ENCODE peak calls at places on chromosomes 7 and 10, in five cellular contexts. S is heart left ventricle, V is colonic mucosa, L is psoas muscle, H is OCI-LY7. Y is an unnamed sample.

GRCh38 chr7:105589221-105590077 is 8.2 kb upstream of the EFCAB10 start:
- DNase-seq in H (peak; percentile 78), S (peak; percentile 32), L (no peak), V (peak; percentile 45), Y (peak; percentile 28)

GRCh38 chr10:45420453-45421192 is 46.6 kb downstream of the ALOX5 start:
- DNase-seq in V (peak; percentile 80), S (peak; percentile 89), L (peak; percentile 83), H (peak; percentile 72), Y (peak; percentile 93)

GRCh38 chr7:158371856-158372255 is 215.8 kb downstream of the PTPRN2 start:
- DNase-seq in V (no peak), H (no peak), L (no peak), S (no peak), Y (peak; percentile 55)

GRCh38 chr7:119197872-119198527 is 973.5 kb downstream of the ANKRD7 start:
- DNase-seq in S (no peak), L (no peak), V (peak; percentile 29), H (peak; percentile 59), Y (no peak)

GRCh38 chr7:139620676-139621344 is 97.3 kb downstream of the CLEC2L start:
- DNase-seq in V (peak; percentile 68), S (no peak), L (peak; percentile 34), H (peak; percentile 41), Y (peak; percentile 70)

GRCh38 chr7:129831424-129832058 is 121.2 kb downstream of the UBE2H start:
- DNase-seq in L (no peak), H (no peak), V (no peak), S (peak; percentile 34), Y (no peak)

GRCh38 chr7:391411-391951 is 101.5 kb downstream of the FOXL3 start:
- DNase-seq in L (no peak), H (no peak), V (peak; percentile 13), S (peak; percentile 17), Y (peak; percentile 52)

GRCh38 chr7:30252885-30253795 is 31.3 kb upstream of the ZNRF2 start:
- DNase-seq in V (peak; percentile 71), L (peak; percentile 48), S (peak; percentile 82), H (no peak), Y (peak; percentile 62)

GRCh38 chr7:134302120-134302519 is 14.6 kb downstream of the SLC35B4 start:
- DNase-seq in V (no peak), H (no peak), L (no peak), S (no peak), Y (no peak)

GRCh38 chr7:33876600-33877274 is 28.6 kb upstream of the BMPER start:
- DNase-seq in S (no peak), L (no peak), H (no peak), V (no peak), Y (no peak)

GRCh38 chr10:16748749-16749148 is 68.5 kb downstream of the RSU1 start:
- DNase-seq in L (no peak), S (no peak), V (no peak), H (no peak), Y (no peak)

GRCh38 chr10:43969506-43969905 is 320.8 kb upstream of the ZNF32 start:
- DNase-seq in S (no peak), H (no peak), V (no peak), L (no peak), Y (no peak)

GRCh38 chr10:5089869-5090268 is 4.3 kb upstream of the AKR1C3 start:
- DNase-seq in V (no peak), L (no peak), H (peak; percentile 11), S (no peak), Y (no peak)

GRCh38 chr7:132424277-132424676 is 152.0 kb downstream of the PLXNA4 start:
- DNase-seq in L (no peak), H (no peak), V (no peak), S (no peak), Y (no peak)

GRCh38 chr10:62130948-62131347 is 137.7 kb downstream of the RTKN2 start:
- DNase-seq in L (no peak), V (no peak), H (no peak), S (peak; percentile 33), Y (no peak)

GRCh38 chr7:74033372-74034311 is 5.7 kb downstream of the ELN start:
- DNase-seq in V (no peak), L (peak; percentile 78), H (no peak), S (peak; percentile 88), Y (peak; percentile 88)

GRCh38 chr7:92874567-92874966 is 38.2 kb upstream of the CDK6 start:
- DNase-seq in L (no peak), V (no peak), S (no peak), H (no peak), Y (no peak)

GRCh38 chr7:85890244-85890811 is 703.5 kb upstream of the SEMA3D start:
- DNase-seq in L (no peak), H (peak; percentile 66), S (no peak), V (no peak), Y (no peak)

GRCh38 chr7:79735012-79735411 is 281.5 kb upstream of the MAGI2 start:
- DNase-seq in V (no peak), H (no peak), L (no peak), S (no peak), Y (no peak)

GRCh38 chr7:82275342-82275741 is 168.2 kb downstream of the CACNA2D1 start:
- DNase-seq in L (no peak), S (no peak), V (no peak), H (no peak), Y (no peak)

GRCh38 chr7:70717553-70718248 is 414.2 kb upstream of the GALNT17 start:
- DNase-seq in L (no peak), V (no peak), S (no peak), H (peak; percentile 29), Y (no peak)

GRCh38 chr7:16357921-16358320 is 63.4 kb downstream of the CRPPA start:
- DNase-seq in L (no peak), S (no peak), V (peak; percentile 29), H (no peak), Y (peak; percentile 12)

GRCh38 chr7:38428040-38428439 is 154.6 kb upstream of the TARP start:
- DNase-seq in S (no peak), L (no peak), H (no peak), V (no peak), Y (no peak)

GRCh38 chr7:77837275-77837674 is 38.7 kb downstream of the PHTF2 start:
- DNase-seq in L (no peak), S (no peak), V (no peak), H (no peak), Y (no peak)

GRCh38 chr7:143243011-143243410 is 20.2 kb upstream of the GSTK1 start:
- DNase-seq in H (no peak), L (no peak), S (no peak), V (no peak), Y (no peak)
- H3K4me1 ChIP-seq in H (no peaks in the 10 kb centered on the region), L (no peaks in the 10 kb centered on the region), S (peaks cover 4% of the 10 kb centered on the region), V (peaks cover 11% of the 10 kb centered on the region), Y (no peaks in the 10 kb centered on the region)

GRCh38 chr10:13219685-13220670 is 14.2 kb downstream of the UCMA start:
- DNase-seq in S (no peak), H (peak; percentile 79), V (peak; percentile 20), L (peak; percentile 20), Y (no peak)
- TF ChIP-seq CTCF in S (no peak), H (peak; percentile 71), V (no peak), L (peak; percentile 16), Y (no peak)

GRCh38 chr7:140697447-140698143 is 1.1 kb downstream of the NDUFB2 start:
- DNase-seq in V (no peak), L (no peak), H (no peak), S (no peak), Y (no peak)

GRCh38 chr7:140696679-140697446 is at the start of gene NDUFB2:
- DNase-seq in V (peak; percentile 85), H (peak; percentile 81), L (peak; percentile 82), S (no peak), Y (peak; percentile 95)

GRCh38 chr7:140696024-140696678 is 357 bp upstream of the NDUFB2 start:
- DNase-seq in L (peak; percentile 97), H (peak; percentile 91), V (peak; percentile 97), S (peak; percentile 97), Y (peak; percentile 94)

GRCh38 chr7:140695381-140695780 is 1.1 kb upstream of the NDUFB2 start:
- DNase-seq in V (no peak), S (no peak), L (no peak), H (no peak), Y (no peak)

DNA sequence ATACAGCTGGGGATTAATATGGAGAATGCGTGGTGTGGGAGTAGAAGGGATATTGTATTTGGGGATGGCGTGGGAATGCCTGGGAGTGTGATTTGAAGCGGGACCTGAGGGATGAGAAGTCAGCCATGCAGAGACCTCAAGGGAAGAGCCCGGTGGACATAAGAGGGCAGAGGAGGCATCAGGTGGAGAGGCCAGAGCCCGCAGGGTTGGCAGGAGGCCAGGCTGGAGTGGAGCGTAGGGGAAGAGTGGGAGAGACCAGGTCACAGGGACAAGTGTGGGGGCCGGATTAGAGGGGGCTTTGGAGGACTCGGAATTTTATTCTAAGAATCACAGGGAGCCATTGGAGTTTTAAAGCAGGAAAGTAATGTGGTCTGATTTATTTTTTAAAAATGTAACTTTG is 2.0 kb downstream of the NDUFB2 start:
- DNase-seq in S (peak; percentile 57), V (no peak), H (no peak), L (no peak), Y (peak; percentile 60)
- H3K4me3 ChIP-seq in S (no peak overlapping the region), V (no peak overlapping the region), H (peak overlapping the region; percentile 77), L (peak overlapping the region; percentile 88), Y (no peak overlapping the region)

DNA sequence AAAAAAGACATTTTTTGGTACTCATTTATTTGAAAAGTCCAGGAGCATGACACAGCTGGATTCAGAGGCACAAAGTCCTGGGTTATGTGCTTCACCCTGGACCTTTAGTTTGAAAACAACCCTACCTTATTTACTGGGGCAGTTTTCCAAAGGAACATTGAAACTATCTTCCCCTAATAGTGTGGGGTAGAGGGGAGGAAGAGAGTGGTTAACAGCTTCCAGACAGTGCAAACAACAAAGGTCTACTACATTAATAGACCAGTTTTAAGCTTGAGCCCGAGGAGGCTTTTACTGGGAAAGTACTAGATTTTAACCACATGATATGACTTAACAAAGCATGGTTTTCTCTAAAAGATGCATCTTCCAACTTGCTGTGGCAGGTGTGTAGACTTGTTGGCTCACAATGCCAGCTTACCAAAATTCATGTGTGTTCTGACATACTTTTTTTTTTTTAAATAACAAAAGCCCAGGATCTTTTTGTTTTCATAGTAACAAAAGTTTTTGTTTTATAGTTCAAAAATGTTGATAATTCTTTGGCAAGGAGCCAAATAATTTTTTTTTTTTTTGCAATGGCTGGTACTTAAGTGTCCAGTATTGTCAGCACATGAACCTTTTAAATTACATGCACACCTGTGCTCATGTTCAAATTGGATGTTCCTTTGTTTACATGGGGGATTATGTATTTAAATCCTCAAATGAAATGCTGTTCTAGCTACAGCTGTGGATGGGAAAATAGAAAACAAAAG is 1.8 kb downstream of the GSTO1 start:
- DNase-seq in H (no peak), L (no peak), V (no peak), S (no peak), Y (no peak)
- H3K4me1 ChIP-seq in H (peaks cover 14% of the 10 kb centered on the region), L (peaks cover 40% of the 10 kb centered on the region), V (peaks cover 6% of the 10 kb centered on the region), S (peaks cover 61% of the 10 kb centered on the region), Y (peaks cover 25% of the 10 kb centered on the region)

DNA sequence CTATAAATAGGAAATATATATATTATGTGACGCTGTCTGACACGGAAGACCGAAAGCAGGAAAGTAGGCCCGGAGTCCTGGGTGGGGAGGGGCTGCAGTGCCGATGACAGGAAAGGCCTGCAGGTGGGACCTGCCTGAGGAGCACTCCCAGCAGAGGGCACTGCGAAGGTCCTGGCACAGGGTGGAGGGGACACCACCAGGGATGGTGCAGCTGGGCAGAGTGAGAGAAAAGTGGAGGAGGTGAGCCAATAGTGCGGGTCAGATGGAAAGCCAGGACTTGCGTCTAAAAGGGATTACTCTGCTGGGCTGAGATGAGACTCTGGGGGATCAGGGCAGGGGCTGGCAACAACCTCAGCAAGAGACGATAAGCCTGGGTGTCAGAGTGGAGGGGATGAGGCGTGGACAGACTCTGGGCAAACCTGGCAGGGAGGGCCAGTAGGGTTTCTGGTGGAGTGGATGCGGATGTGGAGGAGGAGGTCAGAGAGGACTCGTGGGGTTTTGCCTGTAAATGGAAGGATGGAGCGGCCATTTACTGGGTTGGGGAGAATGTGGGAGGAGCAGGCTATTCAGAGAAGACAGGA is 118.2 kb upstream of the ZNF746 start:
- DNase-seq in V (no peak), L (no peak), S (peak; percentile 50), H (no peak), Y (no peak)
- TF ChIP-seq CTCF in V (no peak), L (no peak), S (peak; percentile 8), H (no peak), Y (no peak)

Y was measured in pancreas.